ENCODE peak calls at places on chromosomes 7 and 10, in six cellular contexts. X, L, R, K, Y and M are unnamed samples.

GRCh38 chr7:6262206-6262605 is 10.2 kb downstream of the CYTH3 start:
- DNase-seq in X (no peak), L (no peak), R (no peak), K (no peak), Y (no peak), M (no peak)

GRCh38 chr10:116444527-116445142 is 17.0 kb downstream of the PNLIPRP3 start:
- DNase-seq in X (no peak), L (peak; percentile 27), R (no peak), K (peak; percentile 64), Y (peak; percentile 36), M (no peak)

GRCh38 chr10:132058793-132059759 is 6.7 kb upstream of the JAKMIP3 start:
- DNase-seq in X (no peak), L (no peak), R (no peak), K (no peak), Y (no peak), M (no peak)

GRCh38 chr7:119935418-119936025 is 337.5 kb upstream of the KCND2 start:
- DNase-seq in X (no peak), L (peak; percentile 56), R (peak; percentile 14), K (no peak), Y (peak; percentile 46), M (no peak)

GRCh38 chr10:58299580-58299979 is 30.6 kb downstream of the CISD1 start:
- DNase-seq in X (peak; percentile 34), L (peak; percentile 50), R (peak; percentile 68), K (peak; percentile 70), Y (peak; percentile 52), M (peak; percentile 56)

GRCh38 chr7:22640269-22640668 is 86.7 kb upstream of the IL6 start:
- DNase-seq in X (no peak), L (no peak), R (no peak), K (no peak), Y (no peak), M (no peak)

GRCh38 chr7:132739271-132739955 is 163.1 kb upstream of the PLXNA4 start:
- DNase-seq in X (peak; percentile 64), L (peak; percentile 81), R (peak; percentile 47), K (no peak), Y (peak; percentile 87), M (no peak)

GRCh38 chr10:52368725-52369124 is 54.6 kb downstream of the DKK1 start:
- DNase-seq in X (no peak), L (no peak), R (no peak), K (no peak), Y (no peak), M (no peak)

GRCh38 chr10:79019961-79020491 is 48.7 kb upstream of the ZMIZ1 start:
- DNase-seq in X (peak; percentile 74), L (peak; percentile 98), R (peak; percentile 67), K (no peak), Y (peak; percentile 45), M (peak; percentile 60)

GRCh38 chr10:130108934-130109604 is 1.6 kb downstream of the C10orf143 start:
- DNase-seq in X (no peak), L (no peak), R (no peak), K (no peak), Y (no peak), M (no peak)

GRCh38 chr10:44384601-44385422 is at the start of gene CXCL12:
- DNase-seq in X (peak; percentile 41), L (peak; percentile 15), R (no peak), K (peak; percentile 34), Y (peak; percentile 36), M (peak; percentile 55)

GRCh38 chr10:132096863-132097478 is 31.2 kb downstream of the JAKMIP3 start:
- DNase-seq in X (no peak), L (no peak), R (no peak), K (no peak), Y (no peak), M (no peak)

GRCh38 chr10:76839276-76839675 is 798.3 kb downstream of the KCNMA1 start:
- DNase-seq in X (no peak), L (no peak), R (no peak), K (peak; percentile 36), Y (no peak), M (no peak)

GRCh38 chr10:35318551-35318950 is 17.8 kb upstream of the CCNY start:
- DNase-seq in X (no peak), L (no peak), R (no peak), K (no peak), Y (no peak), M (no peak)

GRCh38 chr10:75987610-75988009 is 556.2 kb downstream of the LRMDA start:
- DNase-seq in X (no peak), L (peak; percentile 1), R (no peak), K (no peak), Y (no peak), M (no peak)

GRCh38 chr10:132248455-132249231 is 59.1 kb downstream of the STK32C start:
- DNase-seq in X (peak; percentile 43), L (no peak), R (peak; percentile 46), K (peak; percentile 75), Y (no peak), M (no peak)

GRCh38 chr7:135238112-135238744 is 4.6 kb downstream of the STRA8 start:
- DNase-seq in X (no peak), L (no peak), R (peak; percentile 27), K (peak; percentile 49), Y (no peak), M (peak; percentile 29)

GRCh38 chr7:150974468-150975391 is 3.4 kb downstream of the KCNH2 start:
- DNase-seq in X (no peak), L (no peak), R (peak; percentile 30), K (peak; percentile 84), Y (no peak), M (no peak)

GRCh38 chr7:132491546-132491945 is 84.7 kb downstream of the PLXNA4 start:
- DNase-seq in X (no peak), L (no peak), R (no peak), K (no peak), Y (no peak), M (no peak)

GRCh38 chr7:79823246-79823951 is 311.2 kb upstream of the GNAI1 start:
- DNase-seq in X (no peak), L (peak; percentile 93), R (no peak), K (no peak), Y (peak; percentile 66), M (no peak)

GRCh38 chr7:18693401-18693800 is 197.9 kb downstream of the HDAC9 start:
- DNase-seq in X (peak; percentile 21), L (peak; percentile 95), R (peak; percentile 72), K (peak; percentile 39), Y (peak; percentile 96), M (no peak)